ENCODE peak calls at places on chromosomes 6 and 20, in six cellular contexts. U is K562, R is HCT116, D is fibroblast of lung, X is neuronal stem cell, E is IMR-90. T is an unnamed sample.

GRCh38 chr6:4910060-4910746 is 93.6 kb downstream of the RPP40 start:
- DNase-seq in U (no peak), R (no peak), D (peak; percentile 41), X (no peak), E (no peak), T (no peak)

GRCh38 chr6:90676516-90676915 is 89.6 kb upstream of the MAP3K7 start:
- DNase-seq in U (no peak), R (no peak), D (no peak), X (no peak), E (no peak), T (no peak)

GRCh38 chr6:142885182-142885867 is 59.7 kb downstream of the HIVEP2 start:
- DNase-seq in U (no peak), R (peak; percentile 94), D (peak; percentile 99), X (peak; percentile 45), E (peak; percentile 99), T (peak; percentile 92)

GRCh38 chr6:43383021-43383667 is 13.7 kb upstream of the ZNF318 start:
- DNase-seq in U (no peak), R (no peak), D (peak; percentile 81), X (no peak), E (peak; percentile 84), T (peak; percentile 81)

GRCh38 chr6:110543106-110543505 is 66.7 kb upstream of the SLC22A16 start:
- DNase-seq in U (no peak), R (no peak), D (no peak), X (no peak), E (no peak), T (no peak)

GRCh38 chr6:142702501-142703460 is 242.2 kb downstream of the HIVEP2 start:
- DNase-seq in U (no peak), R (no peak), D (no peak), X (no peak), E (no peak), T (no peak)

GRCh38 chr6:26457407-26457795 is 354 bp upstream of the BTN2A1 start:
- DNase-seq in U (peak; percentile 50), R (no peak), D (no peak), X (no peak), E (no peak), T (peak; percentile 70)

GRCh38 chr6:18148304-18149025 is 6.4 kb downstream of the TPMT start:
- DNase-seq in U (no peak), R (peak; percentile 35), D (peak; percentile 93), X (no peak), E (peak; percentile 91), T (peak; percentile 92)

GRCh38 chr20:59499863-59500262 is 104.5 kb upstream of the PHACTR3 start:
- DNase-seq in U (no peak), R (no peak), D (no peak), X (no peak), E (no peak), T (no peak)

GRCh38 chr6:111517965-111518364 is 34.9 kb upstream of the REV3L start:
- DNase-seq in U (no peak), R (no peak), D (no peak), X (no peak), E (no peak), T (no peak)

GRCh38 chr20:45330476-45330875 is 17.7 kb downstream of the SDC4 start:
- DNase-seq in U (no peak), R (no peak), D (no peak), X (no peak), E (no peak), T (no peak)

GRCh38 chr6:113359155-113360140 is 497.7 kb upstream of the MARCKS start:
- DNase-seq in U (no peak), R (no peak), D (peak; percentile 93), X (no peak), E (peak; percentile 73), T (peak; percentile 62)

GRCh38 chr6:144547409-144547808 is 262.3 kb downstream of the UTRN start:
- DNase-seq in U (no peak), R (no peak), D (peak; percentile 21), X (no peak), E (peak; percentile 13), T (peak; percentile 69)

GRCh38 chr6:37102299-37103168 is 67.4 kb upstream of the PIM1 start:
- DNase-seq in U (peak; percentile 81), R (peak; percentile 36), D (peak; percentile 85), X (peak; percentile 91), E (peak; percentile 88), T (peak; percentile 97)
- H3K9ac ChIP-seq in U (peak overlapping the region; percentile 72), R (peak overlapping the region; percentile 61), D (peak overlapping the region; percentile 75), X (peak overlapping the region; percentile 18), E (peak overlapping the region; percentile 39), T (peak overlapping the region; percentile 87)

GRCh38 chr6:141359953-141360352 is 772.8 kb upstream of the GJE1 start:
- DNase-seq in U (no peak), R (no peak), D (peak; percentile 82), X (no peak), E (no peak), T (no peak)
- H2AFZ ChIP-seq in U (no peak overlapping the region), R (no peak overlapping the region), D (peak overlapping the region; percentile 54), X (peak overlapping the region; percentile 80), E (peak overlapping the region; percentile 70), T (peak overlapping the region; percentile 7)

DNA sequence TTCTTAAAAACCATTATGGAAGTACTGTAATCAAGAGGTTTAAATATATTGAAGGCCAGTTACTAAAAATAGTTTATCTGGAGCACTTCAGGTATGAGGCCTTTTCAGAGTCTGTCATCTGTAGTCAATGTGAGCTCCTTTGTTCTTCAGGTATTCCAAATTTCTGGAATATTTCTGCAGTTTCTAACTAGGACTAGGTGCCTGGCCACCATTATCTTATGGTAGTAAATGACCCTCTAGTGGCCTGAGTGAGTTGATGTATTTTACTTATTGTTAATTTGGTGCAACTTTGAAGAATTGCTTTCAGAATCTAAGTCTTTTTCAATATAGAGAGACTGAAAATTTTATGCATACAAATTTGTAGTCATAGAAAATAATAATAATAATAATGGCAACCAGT is 95.2 kb upstream of the FLRT3 start:
- DNase-seq in U (no peak), R (no peak), D (no peak), X (no peak), E (no peak), T (no peak)
- H3K9ac ChIP-seq in U (no peak overlapping the region), R (no peak overlapping the region), D (no peak overlapping the region), X (no peak overlapping the region), E (no peak overlapping the region), T (no peak overlapping the region)

GRCh38 chr6:8108031-8108660 is 5.8 kb upstream of the EEF1E1 start:
- DNase-seq in U (peak; percentile 35), R (peak; percentile 27), D (peak; percentile 92), X (no peak), E (peak; percentile 99), T (peak; percentile 95)
- H2AFZ ChIP-seq in U (peak overlapping the region; percentile 74), R (peak overlapping the region; percentile 59), D (peak overlapping the region; percentile 24), X (peak overlapping the region; percentile 46), E (peak overlapping the region; percentile 86), T (peak overlapping the region; percentile 62)

GRCh38 chr20:3223937-3224680 is 14.8 kb downstream of the ITPA start:
- DNase-seq in U (no peak), R (no peak), D (no peak), X (no peak), E (no peak), T (no peak)
- H3K9ac ChIP-seq in U (peak overlapping the region; percentile 7), R (no peak overlapping the region), D (no peak overlapping the region), X (no peak overlapping the region), E (no peak overlapping the region), T (no peak overlapping the region)

DNA sequence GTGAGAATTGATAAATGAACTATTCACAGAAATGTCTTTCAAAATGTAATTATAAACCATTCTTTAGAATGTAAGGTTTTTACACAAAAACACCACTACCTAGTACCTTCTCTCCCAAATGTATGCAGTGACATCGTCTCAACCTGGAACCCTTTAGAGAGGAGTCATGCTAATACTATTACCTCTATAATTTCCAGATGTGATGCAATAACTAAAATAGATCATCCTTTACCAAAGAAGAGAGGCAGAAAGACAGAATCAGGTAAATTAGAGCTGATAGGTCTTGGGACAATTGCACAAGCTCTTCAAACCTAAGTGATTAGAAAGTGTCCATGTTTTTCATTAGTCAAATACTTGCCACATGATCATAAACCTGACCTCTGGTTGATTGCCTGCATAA is 96.7 kb downstream of the HDGFL1 start:
- DNase-seq in U (no peak), R (no peak), D (no peak), X (no peak), E (no peak), T (no peak)
- H2AFZ ChIP-seq in U (no peak overlapping the region), R (no peak overlapping the region), D (no peak overlapping the region), X (no peak overlapping the region), E (no peak overlapping the region), T (no peak overlapping the region)

DNA sequence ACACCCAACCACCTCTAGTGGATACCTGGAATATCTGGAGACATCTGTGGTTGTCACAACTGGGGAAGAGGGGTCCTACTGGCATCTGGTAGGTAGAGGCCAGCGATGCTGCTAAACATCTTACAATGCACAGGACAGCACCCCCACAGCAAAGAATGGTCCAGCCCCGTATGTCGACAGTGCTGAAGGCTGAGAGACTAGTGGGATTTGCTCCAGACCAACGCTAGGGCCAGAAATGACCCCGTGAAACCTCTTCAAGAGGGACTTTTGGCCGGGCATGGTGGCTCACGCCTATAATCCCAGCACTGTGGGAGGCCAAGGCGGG is 7.2 kb downstream of the PREX1 start:
- DNase-seq in U (no peak), R (no peak), D (no peak), X (no peak), E (no peak), T (no peak)
- H3K9ac ChIP-seq in U (no peak overlapping the region), R (no peak overlapping the region), D (no peak overlapping the region), X (no peak overlapping the region), E (no peak overlapping the region), T (no peak overlapping the region)